ENCODE peak calls at places on chromosome 2, in five cellular contexts. G, V, E, J and K are unnamed samples.

GRCh38 chr2:101630224-101630949 is 67.1 kb upstream of the MAP4K4 start:
- DNase-seq in E (no peak), G (peak; percentile 76), J (peak; percentile 34), V (no peak), K (no peak)

GRCh38 chr2:5660591-5660990 is 31.6 kb upstream of the SOX11 start:
- DNase-seq in V (no peak), E (no peak), G (no peak), J (no peak), K (no peak)

GRCh38 chr2:149329068-149329467 is 1.3 kb upstream of the LYPD6 start:
- DNase-seq in V (no peak), E (no peak), J (no peak), G (no peak), K (no peak)

GRCh38 chr2:228688007-228688645 is 506.6 kb upstream of the SPHKAP start:
- DNase-seq in V (no peak), J (no peak), E (no peak), G (no peak), K (no peak)

GRCh38 chr2:38750793-38751042 is 443 bp downstream of the SRSF7 start:
- DNase-seq in E (peak; percentile 68), G (peak; percentile 51), V (peak; percentile 66), J (peak; percentile 61), K (peak; percentile 70)

GRCh38 chr2:55986700-55987440 is 63.3 kb upstream of the EFEMP1 start:
- DNase-seq in E (no peak), G (no peak), V (no peak), J (no peak), K (no peak)

GRCh38 chr2:206275274-206276160 is 1.1 kb downstream of the ZDBF2 start:
- DNase-seq in G (no peak), J (peak; percentile 17), E (peak; percentile 3), V (no peak), K (no peak)

GRCh38 chr2:38202713-38203454 is 126.9 kb upstream of the CYP1B1 start:
- DNase-seq in V (no peak), E (no peak), J (no peak), G (no peak), K (no peak)

GRCh38 chr2:64021578-64021977 is 2.4 kb upstream of the VPS54 start:
- DNase-seq in J (no peak), G (no peak), V (no peak), E (no peak), K (no peak)

GRCh38 chr2:65985986-65986385 is 448.9 kb upstream of the MEIS1 start:
- DNase-seq in E (no peak), J (no peak), G (no peak), V (no peak), K (no peak)

GRCh38 chr2:239853706-239854327 is 171.3 kb downstream of the NDUFA10 start:
- DNase-seq in J (no peak), V (no peak), G (no peak), E (no peak), K (no peak)

GRCh38 chr2:189580662-189581353 is at the start of gene SLC40A1:
- DNase-seq in J (peak; percentile 83), V (peak; percentile 86), G (peak; percentile 86), E (peak; percentile 43), K (peak; percentile 83)

GRCh38 chr2:138421971-138422335 is 79.6 kb upstream of the SPOPL start:
- DNase-seq in E (no peak), J (no peak), G (peak; percentile 53), V (no peak), K (no peak)

GRCh38 chr2:161992526-161992925 is 81.5 kb downstream of the DPP4 start:
- DNase-seq in V (no peak), E (no peak), G (no peak), J (no peak), K (no peak)

GRCh38 chr2:126172785-126173184 is 483.2 kb upstream of the GYPC start:
- DNase-seq in G (no peak), E (no peak), J (no peak), V (no peak), K (no peak)

GRCh38 chr2:106039634-106040033 is 154.5 kb downstream of the UXS1 start:
- DNase-seq in V (no peak), J (no peak), G (peak; percentile 34), E (no peak), K (no peak)

GRCh38 chr2:222752731-222753130 is 81.3 kb downstream of the MOGAT1 start:
- DNase-seq in J (no peak), E (no peak), V (no peak), G (no peak), K (no peak)

GRCh38 chr2:9887513-9887912 is 44.2 kb downstream of the TAF1B start:
- DNase-seq in V (no peak), J (no peak), G (no peak), E (no peak), K (no peak)

GRCh38 chr2:230512955-230513748 is 97.2 kb downstream of the SP100 start:
- DNase-seq in V (no peak), G (no peak), J (no peak), E (no peak), K (no peak)

GRCh38 chr2:96763511-96764252 is 3.0 kb downstream of the CNNM4 start:
- DNase-seq in J (no peak), E (no peak), V (no peak), G (no peak), K (no peak)

GRCh38 chr2:97911210-97911921 is 84.4 kb downstream of the TMEM131 start:
- DNase-seq in J (no peak), E (no peak), G (no peak), V (no peak), K (no peak)

GRCh38 chr2:220590476-220590875 is 963.0 kb downstream of the SLC4A3 start:
- DNase-seq in E (no peak), J (no peak), V (no peak), G (no peak), K (no peak)

GRCh38 chr2:118808429-118808809 is 39.0 kb downstream of the EN1 start:
- DNase-seq in J (no peak), V (no peak), G (no peak), E (no peak), K (no peak)

GRCh38 chr2:160406591-160407392 is 86.8 kb downstream of the RBMS1 start:
- DNase-seq in G (peak; percentile 80), J (no peak), E (peak; percentile 61), V (peak; percentile 48), K (peak; percentile 65)

GRCh38 chr2:9830685-9831410 is 12.4 kb upstream of the TAF1B start:
- DNase-seq in V (no peak), G (peak; percentile 50), E (no peak), J (no peak), K (no peak)

GRCh38 chr2:197461073-197461472 is 7.7 kb downstream of the COQ10B start:
- DNase-seq in G (no peak), E (no peak), V (no peak), J (no peak), K (no peak)

GRCh38 chr2:186440506-186440905 is 45.6 kb upstream of the ZC3H15 start:
- DNase-seq in V (no peak), J (no peak), G (no peak), E (no peak), K (no peak)

GRCh38 chr2:186433040-186433439 is 53.0 kb upstream of the ZC3H15 start:
- DNase-seq in J (no peak), V (no peak), E (no peak), G (no peak), K (no peak)

GRCh38 chr2:186433777-186434432 is 52.2 kb upstream of the ZC3H15 start:
- DNase-seq in J (no peak), V (no peak), E (no peak), G (no peak), K (no peak)

GRCh38 chr2:186437719-186438118 is 48.3 kb upstream of the ZC3H15 start:
- DNase-seq in J (no peak), E (no peak), V (no peak), G (no peak), K (no peak)
- H3K4me1 ChIP-seq in J (no peaks in the 10 kb centered on the region), E (no peaks in the 10 kb centered on the region), V (no peaks in the 10 kb centered on the region), G (no peaks in the 10 kb centered on the region), K (no peaks in the 10 kb centered on the region)

GRCh38 chr2:46552528-46552927 is 73.2 kb downstream of the TMEM247 start:
- DNase-seq in E (no peak), J (no peak), G (no peak), V (no peak), K (no peak)

GRCh38 chr2:46554381-46554780 is 75.0 kb downstream of the TMEM247 start:
- DNase-seq in G (no peak), J (peak; percentile 84), E (no peak), V (peak; percentile 45), K (peak; percentile 78)

GRCh38 chr2:46557788-46558187 is 78.4 kb downstream of the TMEM247 start:
- DNase-seq in J (no peak), G (no peak), E (no peak), V (no peak), K (no peak)

GRCh38 chr2:46555646-46556205 is 76.4 kb downstream of the TMEM247 start:
- DNase-seq in J (no peak), G (no peak), V (no peak), E (no peak), K (no peak)

GRCh38 chr2:46555011-46555410 is 75.6 kb downstream of the TMEM247 start:
- DNase-seq in G (no peak), J (no peak), E (no peak), V (no peak), K (no peak)
- H3K4me1 ChIP-seq in G (peaks cover 16% of the 10 kb centered on the region), J (peaks cover 88% of the 10 kb centered on the region), E (no peaks in the 10 kb centered on the region), V (peaks cover 99% of the 10 kb centered on the region), K (peaks cover 27% of the 10 kb centered on the region)

GRCh38 chr2:73995810-73996209 is 11.1 kb downstream of the TET3 start:
- DNase-seq in J (no peak), G (no peak), V (no peak), E (no peak), K (no peak)

GRCh38 chr2:73999881-74000597 is 15.3 kb downstream of the TET3 start:
- DNase-seq in V (no peak), J (no peak), E (no peak), G (no peak), K (no peak)

GRCh38 chr2:73998933-73999332 is 14.2 kb downstream of the TET3 start:
- DNase-seq in G (no peak), E (no peak), V (no peak), J (no peak), K (no peak)

GRCh38 chr2:73998451-73998850 is 13.7 kb downstream of the TET3 start:
- DNase-seq in V (no peak), J (no peak), G (no peak), E (peak; percentile 55), K (no peak)

DNA sequence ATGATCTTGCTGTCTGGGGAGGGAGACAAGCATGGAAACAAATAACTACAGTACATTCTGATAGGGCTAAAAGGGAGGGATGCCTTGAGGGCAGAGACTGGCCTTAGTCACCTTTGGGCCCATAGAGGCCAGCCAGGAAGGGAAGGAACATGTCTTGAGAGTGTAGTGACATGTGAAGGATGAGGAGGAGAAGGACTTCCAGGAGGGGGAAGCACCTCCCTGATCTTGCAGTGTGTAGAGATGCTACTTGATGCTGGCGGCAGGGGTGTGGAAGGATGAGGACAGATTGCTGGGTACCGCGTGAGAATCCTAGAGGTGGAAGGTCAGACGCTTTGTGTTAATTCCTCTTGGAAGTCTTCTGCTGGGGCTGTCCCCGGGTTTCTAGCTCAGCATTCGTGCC is 13.1 kb downstream of the TET3 start:
- DNase-seq in E (no peak), J (no peak), G (no peak), V (no peak), K (no peak)
- H3K4me1 ChIP-seq in E (peaks cover 57% of the 10 kb centered on the region), J (peaks cover under 1% of the 10 kb centered on the region), G (peaks cover 58% of the 10 kb centered on the region), V (peaks cover 34% of the 10 kb centered on the region), K (peaks cover 52% of the 10 kb centered on the region)

DNA sequence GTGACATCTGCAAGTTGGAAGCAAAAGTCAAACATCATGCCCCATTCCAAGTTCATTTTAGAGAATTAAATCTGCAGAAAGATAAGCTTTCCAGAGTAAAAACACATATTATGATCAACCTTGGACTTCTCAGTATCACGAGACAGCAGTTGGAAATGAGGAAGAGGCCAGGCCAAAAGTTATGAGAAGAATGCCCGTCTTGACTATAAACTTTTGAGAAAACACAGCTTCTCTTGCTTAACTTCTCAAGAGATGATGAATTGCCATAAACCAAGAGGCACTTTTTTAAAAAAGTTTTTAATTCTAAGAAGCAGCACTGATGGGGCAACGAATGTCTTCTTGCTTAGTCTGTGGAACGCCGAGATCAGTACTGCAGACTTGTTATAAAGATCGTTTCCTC is 52.6 kb upstream of the NFU1 start:
- DNase-seq in V (no peak), E (no peak), J (no peak), G (no peak), K (no peak)
- H3K4me1 ChIP-seq in V (peaks cover 20% of the 10 kb centered on the region), E (peaks cover 14% of the 10 kb centered on the region), J (no peaks in the 10 kb centered on the region), G (peaks cover 15% of the 10 kb centered on the region), K (no peaks in the 10 kb centered on the region)